ENCODE peak calls at places on chromosomes 11 and 22, in ten cellular contexts. W, B, P, N, K, H, S, J, I and Y are unnamed samples.

GRCh38 chr11:82988936-82989627 is 82.6 kb downstream of the RAB30 start:
- DNase-seq in W (peak; percentile 22), B (no peak), P (no peak), N (no peak), K (no peak), H (no peak), S (no peak), J (no peak), I (no peak), Y (no peak)

GRCh38 chr11:87603887-87604286 is 566.2 kb downstream of the TMEM135 start:
- DNase-seq in W (no peak), B (no peak), P (no peak), N (no peak), K (no peak), H (no peak), S (no peak), J (no peak), I (no peak), Y (peak; percentile 45)

GRCh38 chr11:36091256-36091811 is 147.5 kb downstream of the LDLRAD3 start:
- DNase-seq in W (no peak), B (peak; percentile 70), P (no peak), N (no peak), K (no peak), H (no peak), S (no peak), J (no peak), I (no peak), Y (no peak)

GRCh38 chr11:100855466-100856067 is 168.5 kb downstream of the ARHGAP42 start:
- DNase-seq in W (peak; percentile 74), B (peak; percentile 56), P (no peak), N (no peak), K (no peak), H (no peak), S (peak; percentile 81), J (no peak), I (no peak), Y (no peak)

GRCh38 chr11:58924230-58924629 is 15.1 kb upstream of the GLYATL1 start:
- DNase-seq in W (no peak), B (no peak), P (no peak), N (no peak), K (no peak), H (no peak), S (no peak), J (no peak), I (no peak), Y (no peak)

GRCh38 chr11:19557185-19557584 is 155.5 kb upstream of the NAV2 start:
- DNase-seq in W (no peak), B (no peak), P (no peak), N (no peak), K (no peak), H (no peak), S (no peak), J (no peak), I (no peak), Y (no peak)

GRCh38 chr11:28860898-28861297 is 752.7 kb downstream of the METTL15 start:
- DNase-seq in W (peak; percentile 64), B (peak; percentile 60), P (no peak), N (no peak), K (no peak), H (no peak), S (no peak), J (no peak), I (no peak), Y (no peak)

GRCh38 chr11:10397226-10397987 is 57.7 kb upstream of the AMPD3 start:
- DNase-seq in W (no peak), B (no peak), P (no peak), N (no peak), K (no peak), H (no peak), S (no peak), J (no peak), I (no peak), Y (no peak)

GRCh38 chr11:128323381-128323780 is 264.0 kb downstream of the ETS1 start:
- DNase-seq in W (peak; percentile 47), B (no peak), P (no peak), N (peak; percentile 61), K (no peak), H (no peak), S (peak; percentile 24), J (no peak), I (no peak), Y (no peak)

GRCh38 chr11:120649316-120649715 is 137.8 kb downstream of the GRIK4 start:
- DNase-seq in W (no peak), B (no peak), P (no peak), N (no peak), K (no peak), H (no peak), S (no peak), J (no peak), I (no peak), Y (no peak)

GRCh38 chr11:112085822-112086421 is 634 bp downstream of the TIMM8B start:
- DNase-seq in W (no peak), B (peak; percentile 40), P (peak; percentile 2), N (peak; percentile 66), K (no peak), H (no peak), S (peak; percentile 43), J (no peak), I (no peak), Y (peak; percentile 20)

GRCh38 chr11:109303342-109303741 is 118.6 kb upstream of the C11orf87 start:
- DNase-seq in W (no peak), B (no peak), P (no peak), N (no peak), K (no peak), H (no peak), S (no peak), J (no peak), I (no peak), Y (no peak)

GRCh38 chr22:21868651-21869050 is 1.2 kb upstream of the MAPK1 start:
- DNase-seq in W (no peak), B (no peak), P (no peak), N (no peak), K (no peak), H (no peak), S (no peak), J (no peak), I (no peak), Y (no peak)